ENCODE peak calls at places on chromosome 6, in six cellular contexts. D is colonic mucosa; A is neural progenitor cell; G is tibial artery; L is tibial nerve; I is CD8-positive, alpha-beta T cell. Z is an unnamed sample.

GRCh38 chr6:118223316-118223715 is 316.3 kb downstream of the SLC35F1 start:
- DNase-seq in D (no peak), A (no peak), G (no peak), L (no peak), I (no peak), Z (no peak)

GRCh38 chr6:17442196-17442595 is 48.8 kb downstream of the CAP2 start:
- DNase-seq in D (no peak), A (no peak), G (no peak), L (no peak), I (no peak), Z (no peak)

GRCh38 chr6:42365021-42365420 is 86.7 kb downstream of the TRERF1 start:
- DNase-seq in D (no peak), A (no peak), G (no peak), L (no peak), I (peak; percentile 47), Z (no peak)

GRCh38 chr6:78607188-78607587 is 260.2 kb upstream of the IRAK1BP1 start:
- DNase-seq in D (no peak), A (no peak), G (no peak), L (no peak), I (no peak), Z (peak; percentile 16)

GRCh38 chr6:33620584-33621395 is at the start of gene ITPR3:
- DNase-seq in D (peak; percentile 77), A (peak; percentile 57), G (peak; percentile 72), L (no peak), I (peak; percentile 85), Z (no peak)

GRCh38 chr6:156773476-156773875 is 3.7 kb upstream of the ARID1B start:
- DNase-seq in D (no peak), A (peak; percentile 68), G (no peak), L (no peak), I (no peak), Z (no peak)

GRCh38 chr6:12312736-12313135 is 22.6 kb downstream of the EDN1 start:
- DNase-seq in D (no peak), A (no peak), G (no peak), L (no peak), I (no peak), Z (no peak)

GRCh38 chr6:169725270-169726048 is 1.2 kb upstream of the PHF10 start:
- DNase-seq in D (peak; percentile 60), A (peak; percentile 92), G (peak; percentile 82), L (no peak), I (no peak), Z (no peak)

GRCh38 chr6:169424821-169425240 is 171.2 kb upstream of the THBS2 start:
- DNase-seq in D (no peak), A (no peak), G (peak; percentile 77), L (no peak), I (no peak), Z (no peak)

GRCh38 chr6:8548979-8549378 is 113.6 kb upstream of the SLC35B3 start:
- DNase-seq in D (no peak), A (no peak), G (no peak), L (no peak), I (no peak), Z (no peak)

GRCh38 chr6:89050155-89050554 is 30.4 kb upstream of the PNRC1 start:
- DNase-seq in D (no peak), A (no peak), G (peak; percentile 76), L (peak; percentile 56), I (no peak), Z (no peak)

GRCh38 chr6:84027340-84028183 is 6.0 kb upstream of the MRAP2 start:
- DNase-seq in D (peak; percentile 68), A (no peak), G (peak; percentile 82), L (no peak), I (no peak), Z (peak; percentile 38)

GRCh38 chr6:162234631-162235030 is 492.9 kb downstream of the PRKN start:
- DNase-seq in D (no peak), A (no peak), G (no peak), L (no peak), I (no peak), Z (no peak)

GRCh38 chr6:66134021-66134420 is 427.0 kb upstream of the EYS start:
- DNase-seq in D (no peak), A (no peak), G (no peak), L (no peak), I (no peak), Z (no peak)

GRCh38 chr6:41286544-41287346 is at the start of gene TREM1:
- DNase-seq in D (no peak), A (no peak), G (peak; percentile 70), L (no peak), I (no peak), Z (no peak)

GRCh38 chr6:122530440-122531046 is 58.9 kb upstream of the SERINC1 start:
- DNase-seq in D (peak; percentile 74), A (peak; percentile 74), G (no peak), L (no peak), I (peak; percentile 59), Z (peak; percentile 45)

GRCh38 chr6:167501831-167502385 is 177.0 kb downstream of the TTLL2 start:
- DNase-seq in D (peak; percentile 55), A (peak; percentile 44), G (no peak), L (no peak), I (no peak), Z (no peak)

GRCh38 chr6:88823998-88824397 is 139.4 kb downstream of the RNGTT start:
- DNase-seq in D (no peak), A (no peak), G (no peak), L (no peak), I (no peak), Z (peak; percentile 37)

GRCh38 chr6:17816921-17817611 is 110.3 kb upstream of the NUP153 start:
- DNase-seq in D (no peak), A (no peak), G (no peak), L (no peak), I (no peak), Z (peak; percentile 45)

GRCh38 chr6:1481326-1481725 is 92.0 kb downstream of the FOXF2 start:
- DNase-seq in D (no peak), A (no peak), G (no peak), L (no peak), I (no peak), Z (peak; percentile 63)

GRCh38 chr6:164563866-164564265 is 745.5 kb downstream of the C6orf118 start:
- DNase-seq in D (no peak), A (peak; percentile 94), G (no peak), L (no peak), I (no peak), Z (no peak)

GRCh38 chr6:158771399-158772158 is 47.6 kb downstream of the EZR start:
- DNase-seq in D (no peak), A (no peak), G (peak; percentile 34), L (no peak), I (no peak), Z (no peak)

GRCh38 chr6:158770948-158771347 is 48.2 kb downstream of the EZR start:
- DNase-seq in D (no peak), A (no peak), G (peak; percentile 47), L (no peak), I (no peak), Z (no peak)

GRCh38 chr6:158773581-158774449 is 45.4 kb downstream of the EZR start:
- DNase-seq in D (peak; percentile 49), A (no peak), G (peak; percentile 55), L (no peak), I (no peak), Z (no peak)

GRCh38 chr6:158772172-158772571 is 47.0 kb downstream of the EZR start:
- DNase-seq in D (no peak), A (no peak), G (peak; percentile 35), L (no peak), I (no peak), Z (no peak)

DNA sequence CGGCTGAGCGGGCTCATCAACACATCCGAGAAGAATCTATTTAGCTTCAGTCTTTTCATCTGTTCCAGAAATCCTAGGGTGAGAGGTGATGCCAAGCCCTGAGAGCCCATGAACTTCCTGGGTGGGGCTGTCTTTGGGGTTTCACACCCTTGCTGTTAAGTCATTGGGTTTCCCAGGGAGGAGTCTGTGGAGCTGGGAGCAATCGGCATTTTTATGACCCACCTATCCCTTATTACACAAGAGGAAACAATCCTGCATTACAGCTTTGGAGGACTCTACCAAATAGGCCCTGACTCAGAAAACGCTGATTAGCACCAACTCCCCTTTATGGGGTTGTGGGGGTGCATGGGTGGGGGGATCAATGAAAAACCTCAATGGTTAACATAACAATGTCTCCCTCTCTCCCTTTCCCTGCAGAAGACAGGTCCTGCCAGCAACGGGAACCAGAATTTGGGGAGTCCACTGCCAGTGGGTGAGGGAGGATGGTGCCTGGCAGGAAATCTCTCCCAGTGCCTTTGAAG is 46.3 kb downstream of the EZR start:
- DNase-seq in D (peak; percentile 88), A (no peak), G (peak; percentile 52), L (no peak), I (no peak), Z (no peak)
- H3K36me3 ChIP-seq in D (peaks cover 47% of the 10 kb centered on the region), A (no peaks in the 10 kb centered on the region), G (peaks cover 56% of the 10 kb centered on the region), L (peaks cover 3% of the 10 kb centered on the region), I (peaks cover 79% of the 10 kb centered on the region), Z (peaks cover 23% of the 10 kb centered on the region)

DNA sequence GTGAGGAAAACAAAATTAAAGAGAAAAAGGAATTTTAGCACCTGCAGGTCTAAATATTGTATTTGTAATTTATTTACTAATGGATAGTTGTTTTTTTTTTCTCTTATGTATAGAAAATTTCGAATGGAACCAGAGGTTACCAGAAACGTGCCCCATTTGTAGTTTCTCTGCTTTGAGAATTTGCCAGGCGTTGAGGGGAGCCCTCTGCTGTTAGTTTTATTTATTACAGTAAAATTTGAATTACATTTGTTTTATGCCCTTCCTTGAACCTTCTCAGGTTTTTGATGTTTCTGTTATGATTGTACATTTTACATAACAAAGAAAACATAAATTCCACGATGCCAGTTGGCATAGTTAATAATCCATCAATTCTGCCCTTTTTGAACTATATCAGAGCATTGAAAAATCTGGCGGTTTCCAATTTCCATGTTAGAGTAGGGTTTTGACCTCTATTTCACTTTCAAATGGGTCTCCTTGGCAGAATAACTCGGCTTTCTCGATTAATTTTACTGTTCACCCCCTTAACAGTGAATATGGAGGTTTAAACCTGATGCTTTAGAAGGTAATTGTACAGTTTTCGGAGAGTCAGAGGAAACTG is 35.1 kb upstream of the RFPL4B start:
- DNase-seq in D (no peak), A (peak; percentile 32), G (no peak), L (no peak), I (no peak), Z (no peak)
- TF ChIP-seq CTCF in D (peak; percentile 33), A (peak; percentile 76), G (peak; percentile 70), L (peak; percentile 61), I (peak; percentile 69), Z (peak; percentile 59)

DNA sequence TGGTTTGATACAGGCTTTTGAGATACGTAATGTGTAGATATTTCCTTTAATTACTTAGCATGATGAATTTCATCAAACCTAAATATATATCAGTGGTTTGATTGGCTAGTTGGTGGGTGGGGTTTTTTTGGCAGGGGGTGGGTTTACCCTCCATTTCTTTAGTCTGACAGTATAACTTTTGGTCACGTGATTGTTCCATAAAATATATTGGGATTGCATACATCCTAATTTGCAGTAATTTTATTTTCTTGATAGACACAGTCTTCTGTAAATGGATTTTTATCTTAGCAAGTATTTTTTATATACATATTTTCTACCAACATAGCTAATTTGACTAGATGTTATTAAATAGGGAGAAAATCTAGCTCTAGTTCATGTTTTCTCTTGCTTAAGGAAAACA is 177.4 kb upstream of the QKI start:
- DNase-seq in D (no peak), A (no peak), G (no peak), L (no peak), I (no peak), Z (no peak)
- H3K36me3 ChIP-seq in D (no peaks in the 10 kb centered on the region), A (no peaks in the 10 kb centered on the region), G (no peaks in the 10 kb centered on the region), L (no peaks in the 10 kb centered on the region), I (no peaks in the 10 kb centered on the region), Z (no peaks in the 10 kb centered on the region)

DNA sequence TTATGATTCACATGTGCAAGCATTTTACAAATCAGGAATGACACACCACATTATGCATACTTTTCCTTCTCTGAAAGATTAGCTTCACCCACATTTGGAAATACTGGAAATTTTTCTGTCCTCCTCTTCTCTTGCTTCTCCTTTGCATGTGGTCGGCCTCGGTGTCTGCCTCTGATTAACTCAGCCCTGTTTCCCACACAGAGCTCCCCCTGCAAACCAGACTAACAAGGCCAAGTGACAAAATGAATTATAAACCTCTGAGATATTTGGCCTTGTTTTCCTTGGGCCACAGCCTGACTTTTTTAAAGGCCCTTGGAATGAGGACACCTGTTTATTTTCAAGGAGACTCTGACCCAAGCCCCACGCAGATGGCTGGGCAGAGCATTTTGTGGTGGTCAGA is 9.0 kb upstream of the CCN6 start:
- DNase-seq in D (no peak), A (no peak), G (no peak), L (no peak), I (no peak), Z (peak; percentile 61)
- TF ChIP-seq CTCF in D (no peak), A (no peak), G (no peak), L (no peak), I (no peak), Z (no peak)